ENCODE peak calls at places on chromosomes 1 and 21, in four cellular contexts. G is IMR-90, O is Right ventricle myocardium superior, C is MM.1S. Z is an unnamed sample.

GRCh38 chr1:31033573-31033972 is 31.9 kb downstream of the PUM1 start:
- DNase-seq in G (no peak), O (no peak), C (no peak), Z (no peak)

GRCh38 chr1:109847251-109847650 is 63.4 kb upstream of the CSF1 start:
- DNase-seq in G (no peak), O (no peak), C (no peak), Z (no peak)

GRCh38 chr1:157955860-157956259 is 37.6 kb upstream of the KIRREL1 start:
- DNase-seq in G (no peak), O (no peak), C (no peak), Z (no peak)

GRCh38 chr21:35882791-35883240 is 177.5 kb downstream of the SETD4 start:
- DNase-seq in G (peak), O (no peak), C (no peak), Z (no peak)

GRCh38 chr1:154999651-155000474 is 2.7 kb upstream of the ZBTB7B start:
- DNase-seq in G (no peak), O (no peak), C (peak), Z (no peak)

GRCh38 chr1:210464519-210465039 is 135.9 kb downstream of the HHAT start:
- DNase-seq in G (peak), O (no peak), C (no peak), Z (no peak)

GRCh38 chr1:64956733-64957441 is 9.5 kb downstream of the JAK1 start:
- DNase-seq in G (no peak), O (no peak), C (no peak), Z (no peak)

GRCh38 chr1:85074365-85074964 is 26.2 kb upstream of the MCOLN3 start:
- DNase-seq in G (no peak), O (no peak), C (no peak), Z (no peak)

GRCh38 chr1:181141431-181141910 is 53.0 kb downstream of the IER5 start:
- DNase-seq in G (peak), O (no peak), C (no peak), Z (no peak)

GRCh38 chr1:204073837-204074273 is 940 bp downstream of the SOX13 start:
- DNase-seq in G (no peak), O (peak), C (no peak), Z (no peak)

GRCh38 chr21:37458669-37459276 is 92.2 kb downstream of the DYRK1A start:
- DNase-seq in G (no peak), O (no peak), C (no peak), Z (no peak)

GRCh38 chr1:165772739-165773138 is 4.1 kb upstream of the TMCO1 start:
- DNase-seq in G (no peak), O (no peak), C (no peak), Z (no peak)

GRCh38 chr1:36721261-36721660 is 238.5 kb upstream of the CSF3R start:
- DNase-seq in G (no peak), O (no peak), C (no peak), Z (no peak)

GRCh38 chr21:36926989-36927695 is 39.3 kb downstream of the HLCS start:
- DNase-seq in G (peak), O (no peak), C (no peak), Z (no peak)

GRCh38 chr1:81553503-81553902 is 247.2 kb upstream of the ADGRL2 start:
- DNase-seq in G (no peak), O (no peak), C (no peak), Z (no peak)

GRCh38 chr1:79575424-79575823 is 568.9 kb upstream of the ADGRL4 start:
- DNase-seq in G (no peak), O (no peak), C (no peak), Z (no peak)

GRCh38 chr1:38741341-38741740 is 118.2 kb downstream of the RRAGC start:
- DNase-seq in G (no peak), O (no peak), C (no peak), Z (no peak)

GRCh38 chr1:80462006-80462405 is 1338.7 kb upstream of the ADGRL2 start:
- DNase-seq in G (no peak), O (no peak), C (no peak), Z (no peak)

GRCh38 chr1:5509664-5510452 is 482.4 kb downstream of the NPHP4 start:
- DNase-seq in G (peak), O (peak), C (peak), Z (no peak)

GRCh38 chr1:49046305-49046704 is 269.6 kb upstream of the BEND5 start:
- DNase-seq in G (no peak), O (no peak), C (no peak), Z (no peak)

GRCh38 chr1:19294638-19295037 is 6.1 kb upstream of the AKR7A3 start:
- DNase-seq in G (no peak), O (no peak), C (no peak), Z (no peak)

GRCh38 chr1:169047074-169047473 is 59.4 kb upstream of the ATP1B1 start:
- DNase-seq in G (no peak), O (no peak), C (no peak), Z (no peak)

GRCh38 chr1:101308001-101308659 is 71.3 kb downstream of the S1PR1 start:
- DNase-seq in G (no peak), O (no peak), C (no peak), Z (no peak)

GRCh38 chr1:3787347-3787710 is 9.0 kb downstream of the LRRC47 start:
- DNase-seq in G (no peak), O (no peak), C (no peak), Z (no peak)

GRCh38 chr1:201750934-201751333 is 78.0 kb upstream of the IPO9 start:
- DNase-seq in G (peak), O (no peak), C (no peak), Z (no peak)

GRCh38 chr1:25867210-25867991 is 8.1 kb downstream of the PAQR7 start:
- DNase-seq in G (no peak), O (no peak), C (no peak), Z (no peak)

GRCh38 chr1:194071200-194071599 is 884.8 kb upstream of the B3GALT2 start:
- DNase-seq in G (no peak), O (no peak), C (no peak), Z (no peak)

GRCh38 chr1:6753320-6754140 is 31.7 kb upstream of the CAMTA1 start:
- DNase-seq in G (peak), O (no peak), C (no peak), Z (no peak)

GRCh38 chr1:22287946-22288520 is 145.1 kb upstream of the WNT4 start:
- DNase-seq in G (no peak), O (no peak), C (no peak), Z (no peak)